ENCODE peak calls at places on chromosomes 3 and 15, in five cellular contexts. E, Q, O, U and C are unnamed samples.

GRCh38 chr15:101128191-101128590 is 123.7 kb downstream of the CHSY1 start:
- DNase-seq in E (no peak), Q (no peak), O (no peak), U (no peak), C (no peak)

GRCh38 chr3:468172-468571 is 271.6 kb downstream of the CHL1 start:
- DNase-seq in E (no peak), Q (peak; percentile 24), O (no peak), U (no peak), C (no peak)

GRCh38 chr3:193727089-193727488 is 134.1 kb downstream of the OPA1 start:
- DNase-seq in E (no peak), Q (no peak), O (no peak), U (no peak), C (no peak)

GRCh38 chr15:74497584-74497983 is 36.6 kb upstream of the UBL7 start:
- DNase-seq in E (no peak), Q (no peak), O (no peak), U (no peak), C (no peak)

GRCh38 chr3:30779686-30780287 is 114.7 kb downstream of the GADL1 start:
- DNase-seq in E (no peak), Q (no peak), O (no peak), U (no peak), C (peak; percentile 45)

GRCh38 chr3:32660634-32661033 is 24.4 kb upstream of the CNOT10 start:
- DNase-seq in E (no peak), Q (no peak), O (no peak), U (no peak), C (no peak)

GRCh38 chr3:119604878-119605277 is 7.2 kb downstream of the PLA1A start:
- DNase-seq in E (no peak), Q (no peak), O (no peak), U (no peak), C (peak; percentile 48)

GRCh38 chr3:54033761-54034160 is 88.6 kb upstream of the CACNA2D3 start:
- DNase-seq in E (no peak), Q (no peak), O (no peak), U (no peak), C (no peak)

GRCh38 chr3:124730129-124730919 is at the start of gene UMPS:
- DNase-seq in E (peak; percentile 91), Q (peak; percentile 90), O (peak; percentile 91), U (peak; percentile 95), C (peak; percentile 85)

GRCh38 chr3:122642935-122643334 is 37.7 kb upstream of the PARP14 start:
- DNase-seq in E (no peak), Q (no peak), O (no peak), U (no peak), C (no peak)

GRCh38 chr3:23552506-23552905 is 253.2 kb upstream of the UBE2E1 start:
- DNase-seq in E (no peak), Q (no peak), O (no peak), U (no peak), C (no peak)

GRCh38 chr3:141825216-141826011 is 51.0 kb upstream of the ATP1B3 start:
- DNase-seq in E (no peak), Q (no peak), O (no peak), U (peak; percentile 52), C (no peak)

GRCh38 chr3:189841474-189842205 is 210.5 kb downstream of the TP63 start:
- DNase-seq in E (no peak), Q (no peak), O (no peak), U (no peak), C (no peak)

GRCh38 chr3:16060358-16060852 is 114.1 kb upstream of the GALNT15 start:
- DNase-seq in E (no peak), Q (peak; percentile 68), O (peak; percentile 25), U (no peak), C (peak; percentile 99)

GRCh38 chr3:197460639-197461038 is 95.1 kb downstream of the BDH1 start:
- DNase-seq in E (no peak), Q (no peak), O (no peak), U (no peak), C (no peak)

GRCh38 chr15:36365963-36366362 is 213.5 kb upstream of the CDIN1 start:
- DNase-seq in E (no peak), Q (no peak), O (no peak), U (no peak), C (no peak)

GRCh38 chr3:34837848-34838741 is 801.2 kb upstream of the ARPP21 start:
- DNase-seq in E (no peak), Q (no peak), O (no peak), U (no peak), C (no peak)

GRCh38 chr15:40772014-40772413 is 2.2 kb downstream of the C15orf62 start:
- DNase-seq in E (no peak), Q (no peak), O (no peak), U (no peak), C (no peak)

GRCh38 chr15:90064931-90065681 is 37.2 kb downstream of the IDH2 start:
- DNase-seq in E (no peak), Q (peak; percentile 44), O (peak; percentile 79), U (peak; percentile 88), C (peak; percentile 38)